ENCODE peak calls at places on chromosomes 5 and 9, in six cellular contexts. N, V, Q, S, E and U are unnamed samples.

GRCh38 chr5:172564187-172564586 is 76.9 kb upstream of the NEURL1B start:
- DNase-seq in N (no peak), Q (no peak), V (no peak), S (no peak), E (no peak), U (no peak)

GRCh38 chr9:87640385-87640795 is 85.5 kb upstream of the CTSL start:
- DNase-seq in N (no peak), S (peak), E (peak), V (no peak), Q (no peak), U (peak)

GRCh38 chr9:23492126-23493002 is 333.7 kb downstream of the ELAVL2 start:
- DNase-seq in E (peak), Q (no peak), V (peak), N (peak), S (no peak), U (peak)

GRCh38 chr5:135391123-135391868 is 7.7 kb downstream of the MACROH2A1 start:
- DNase-seq in Q (peak), E (peak), N (no peak), V (peak), S (peak), U (peak)

GRCh38 chr5:52674815-52675545 is 112.7 kb upstream of the ITGA1 start:
- DNase-seq in Q (no peak), N (no peak), S (peak), V (peak), E (peak), U (peak)

GRCh38 chr9:90433398-90433890 is 209.2 kb downstream of the DIRAS2 start:
- DNase-seq in E (no peak), N (no peak), V (no peak), Q (no peak), S (peak), U (no peak)

GRCh38 chr5:103234239-103234975 is 24.2 kb upstream of the MACIR start:
- DNase-seq in Q (no peak), N (no peak), V (peak), S (peak), E (peak), U (no peak)

GRCh38 chr5:167745868-167746267 is 545.6 kb upstream of the WWC1 start:
- DNase-seq in S (no peak), Q (no peak), V (no peak), N (no peak), E (no peak), U (no peak)

GRCh38 chr5:347712-348284 is 26.3 kb downstream of the AHRR start:
- DNase-seq in E (no peak), S (no peak), Q (no peak), N (no peak), V (no peak), U (no peak)

GRCh38 chr5:138653502-138653901 is 78.3 kb upstream of the HSPA9 start:
- DNase-seq in E (peak), V (peak), N (no peak), S (peak), Q (no peak), U (peak)

GRCh38 chr9:75142208-75142607 is 53.9 kb downstream of the OSTF1 start:
- DNase-seq in S (no peak), V (no peak), N (peak), E (no peak), Q (no peak), U (no peak)

GRCh38 chr5:134595458-134595838 is 37.2 kb downstream of the SAR1B start:
- DNase-seq in S (no peak), N (no peak), Q (no peak), E (no peak), V (no peak), U (no peak)

GRCh38 chr9:96719538-96720315 is 58.2 kb downstream of the ZNF510 start:
- DNase-seq in E (no peak), S (peak), Q (no peak), N (no peak), V (no peak), U (no peak)

GRCh38 chr5:78757269-78758053 is 108.9 kb upstream of the LHFPL2 start:
- DNase-seq in N (no peak), S (peak), Q (peak), E (peak), V (peak), U (peak)

GRCh38 chr9:83978992-83979811 is 813 bp downstream of the HNRNPK start:
- DNase-seq in Q (peak), E (peak), S (peak), V (peak), N (peak), U (peak)